ENCODE peak calls at places on chromosome 3, in ten cellular contexts. N is iris pigment epithelial cell; C is NCI-H510A treated with DMSO at 0.1 percent for 48 hours; O is mesenchymal stem cell; A is stimulated activated CD8-positive, alpha-beta memory T cell treated with anti-CD3 and anti-CD28 coated beads, Interleukin-15, amount 100 ng/mL, for 4 hours; B is GM13977; J is naive thymus-derived CD8-positive, alpha-beta T cell; D is fibroblast of the aortic adventitia; F is NCI-H1092 treated with DMSO at 0.1 percent for 48 hours; H is NCI-H2171 treated with DMSO at 0.1 percent for 48 hours. X is an unnamed sample.

GRCh38 chr3:190617185-190617584 is 103.3 kb downstream of the IL1RAP start:
- DNase-seq in N (no peak), C (no peak), O (no peak), A (no peak), B (peak; percentile 19), J (no peak), D (no peak), F (no peak), H (no peak), X (no peak)

GRCh38 chr3:18559323-18559972 is 134.3 kb upstream of the SATB1 start:
- DNase-seq in N (peak; percentile 30), C (peak; percentile 52), O (peak; percentile 28), A (no peak), B (peak; percentile 8), J (peak; percentile 16), D (peak; percentile 7), F (peak; percentile 24), H (peak; percentile 78), X (no peak)

GRCh38 chr3:72127843-72128242 is 342.9 kb upstream of the PROK2 start:
- DNase-seq in N (peak; percentile 25), C (no peak), O (no peak), A (no peak), B (no peak), J (no peak), D (peak; percentile 69), F (no peak), H (no peak), X (no peak)

GRCh38 chr3:9525078-9525477 is 28.5 kb downstream of the LHFPL4 start:
- DNase-seq in N (no peak), C (no peak), O (no peak), A (no peak), B (no peak), J (no peak), D (no peak), F (no peak), H (no peak), X (no peak)

GRCh38 chr3:38636881-38637280 is 12.6 kb downstream of the SCN5A start:
- DNase-seq in N (no peak), C (no peak), O (no peak), A (no peak), B (no peak), J (no peak), D (no peak), F (no peak), H (no peak), X (no peak)

GRCh38 chr3:96814581-96815567 is at the start of gene EPHA6:
- DNase-seq in N (peak; percentile 4), C (no peak), O (no peak), A (no peak), B (peak; percentile 12), J (no peak), D (no peak), F (no peak), H (no peak), X (no peak)

GRCh38 chr3:10007126-10007782 is 19.0 kb upstream of the FANCD2 start:
- DNase-seq in N (no peak), C (no peak), O (no peak), A (no peak), B (no peak), J (no peak), D (no peak), F (no peak), H (no peak), X (no peak)

GRCh38 chr3:47976135-47976758 is 40.0 kb downstream of the MAP4 start:
- DNase-seq in N (no peak), C (no peak), O (no peak), A (no peak), B (peak; percentile 24), J (no peak), D (no peak), F (no peak), H (no peak), X (no peak)

GRCh38 chr3:78823859-78824258 is 943.9 kb downstream of the ROBO1 start:
- DNase-seq in N (peak; percentile 81), C (no peak), O (peak; percentile 19), A (no peak), B (no peak), J (no peak), D (peak; percentile 64), F (no peak), H (no peak), X (no peak)

GRCh38 chr3:3625461-3626271 is 173.6 kb upstream of the LRRN1 start:
- DNase-seq in N (no peak), C (no peak), O (no peak), A (no peak), B (no peak), J (no peak), D (no peak), F (no peak), H (no peak), X (no peak)

GRCh38 chr3:107633327-107634141 is 110.8 kb downstream of the BBX start:
- DNase-seq in N (no peak), C (no peak), O (no peak), A (no peak), B (peak; percentile 23), J (no peak), D (peak; percentile 8), F (no peak), H (no peak), X (no peak)

GRCh38 chr3:20066848-20067617 is 26.8 kb downstream of the KAT2B start:
- DNase-seq in N (no peak), C (no peak), O (no peak), A (no peak), B (no peak), J (no peak), D (peak; percentile 59), F (no peak), H (peak; percentile 2), X (no peak)

GRCh38 chr3:49030331-49030730 is 1.1 kb upstream of the IMPDH2 start:
- DNase-seq in N (no peak), C (no peak), O (no peak), A (no peak), B (no peak), J (no peak), D (no peak), F (no peak), H (no peak), X (no peak)